ENCODE peak calls at places on chromosomes 3 and 15, in eight cellular contexts. L is uterus; G is LoVo; I is dorsolateral prefrontal cortex; O is NK-92 treated with Interleukin-12 subunit alpha and Interleukin-12 subunit beta, amount 100 ng/mL, for 24 hours; N is head of caudate nucleus; B is NCI-H1930; Y is GM06990. R is an unnamed sample.

GRCh38 chr3:171606151-171606751 is 146.0 kb upstream of the TNIK start:
- DNase-seq in Y (no peak), I (no peak), L (no peak), N (no peak), O (no peak), B (no peak), G (no peak), R (no peak)

GRCh38 chr3:79560698-79561097 is 207.1 kb downstream of the ROBO1 start:
- DNase-seq in O (no peak), B (no peak), Y (no peak), G (no peak), L (no peak), N (no peak), I (no peak), R (no peak)

GRCh38 chr15:45114076-45114750 is at the start of the genes DUOX2 and DUOXA2:
- DNase-seq in I (no peak), L (no peak), B (no peak), O (no peak), N (no peak), G (no peak), Y (no peak), R (no peak)

GRCh38 chr3:120182613-120183524 is 88.6 kb upstream of the GSK3B start:
- DNase-seq in L (no peak), N (no peak), Y (no peak), I (no peak), B (no peak), G (peak), O (no peak), R (no peak)

GRCh38 chr3:79306939-79307590 is 460.7 kb downstream of the ROBO1 start:
- DNase-seq in N (no peak), Y (no peak), I (no peak), G (no peak), L (no peak), O (no peak), B (no peak), R (no peak)

GRCh38 chr15:77864211-77865105 is 213.1 kb downstream of the TBC1D2B start:
- DNase-seq in I (peak), N (no peak), G (no peak), O (no peak), Y (no peak), B (no peak), L (peak), R (no peak)

GRCh38 chr15:49990835-49991540 is 128.0 kb downstream of the ATP8B4 start:
- DNase-seq in G (no peak), N (no peak), I (no peak), O (no peak), Y (no peak), L (no peak), B (no peak), R (no peak)

GRCh38 chr15:43214169-43214568 is 6.6 kb downstream of the EPB42 start:
- DNase-seq in O (no peak), G (no peak), L (no peak), N (no peak), Y (no peak), I (no peak), B (no peak), R (no peak)

GRCh38 chr3:11642455-11643162 is 1.1 kb downstream of the VGLL4 start:
- DNase-seq in N (peak), L (peak), G (peak), O (peak), I (peak), B (no peak), Y (peak), R (no peak)

GRCh38 chr15:77497108-77497737 is 76.5 kb downstream of the HMG20A start:
- DNase-seq in L (peak), I (peak), B (no peak), N (peak), O (no peak), Y (no peak), G (no peak), R (no peak)

GRCh38 chr3:159130108-159130507 is 328.3 kb downstream of the MFSD1 start:
- DNase-seq in G (no peak), Y (no peak), O (no peak), L (no peak), B (no peak), I (no peak), N (no peak), R (no peak)

GRCh38 chr3:106121491-106122289 is 252.9 kb upstream of the CBLB start:
- DNase-seq in O (no peak), G (no peak), Y (no peak), B (no peak), I (no peak), L (no peak), N (no peak), R (no peak)

GRCh38 chr15:60720084-60720483 is 241.1 kb upstream of the ICE2 start:
- DNase-seq in L (no peak), Y (peak), I (no peak), N (no peak), B (no peak), G (no peak), O (no peak), R (no peak)

GRCh38 chr3:99949956-99950670 is 132.5 kb downstream of the CMSS1 start:
- DNase-seq in N (no peak), B (no peak), G (no peak), Y (no peak), L (no peak), O (no peak), I (no peak), R (no peak)

R was measured in NCI-H1048.